ENCODE peak calls at places on chromosomes 3 and 15, in ten cellular contexts. E is GM12865; G is CD4-positive, CD25-positive, alpha-beta regulatory T cell; M is choroid plexus epithelial cell; Q is aorta; I is fibroblast of pulmonary artery; H is BE2C; C is PC-3; B is HCT116; O is IMR-90. Y is an unnamed sample.
A peak's percentile ranks its signal among the peaks of the same experiment; 100 is the strongest.

GRCh38 chr15:51625236-51625635 is 2.7 kb upstream of the DMXL2 start:
- DNase-seq in E (peak; percentile 74), H (peak; percentile 60), I (no peak), G (no peak), M (no peak), B (no peak), O (no peak), C (no peak), Q (no peak), Y (no peak)

GRCh38 chr3:170839518-170840100 is 30.4 kb downstream of the RPL22L1 start:
- DNase-seq in I (no peak), C (peak; percentile 29), Q (no peak), B (no peak), E (no peak), H (no peak), O (peak; percentile 50), M (peak; percentile 23), G (no peak), Y (no peak)

GRCh38 chr15:75745305-75745704 is 32.7 kb upstream of the CSPG4 start:
- DNase-seq in O (no peak), E (no peak), B (no peak), Q (no peak), G (no peak), H (no peak), M (no peak), I (no peak), C (no peak), Y (no peak)

GRCh38 chr3:193701896-193702644 is 109.1 kb downstream of the OPA1 start:
- DNase-seq in B (no peak), C (peak; percentile 12), Q (no peak), E (peak; percentile 41), I (no peak), G (no peak), M (no peak), O (peak; percentile 27), H (no peak), Y (no peak)

GRCh38 chr3:136547293-136547692 is 204.9 kb downstream of the STAG1 start:
- DNase-seq in Q (no peak), H (no peak), O (peak; percentile 55), E (peak; percentile 24), G (peak; percentile 13), C (peak; percentile 16), B (no peak), M (peak; percentile 48), I (peak; percentile 8), Y (no peak)

GRCh38 chr3:186596568-186597287 is 16.1 kb upstream of the AHSG start:
- DNase-seq in I (peak; percentile 44), B (no peak), H (no peak), O (peak; percentile 16), M (peak; percentile 62), G (no peak), Q (no peak), C (no peak), E (no peak), Y (no peak)

GRCh38 chr15:42728975-42729374 is 8.0 kb downstream of the CDAN1 start:
- DNase-seq in I (no peak), G (no peak), Q (no peak), H (no peak), B (no peak), E (no peak), C (no peak), M (no peak), O (no peak), Y (no peak)

GRCh38 chr3:123449092-123449985 is 449 bp upstream of the ADCY5 start:
- DNase-seq in C (no peak), Q (peak; percentile 86), I (peak; percentile 11), G (no peak), O (peak; percentile 10), H (peak; percentile 66), M (peak; percentile 18), B (no peak), E (no peak), Y (no peak)

GRCh38 chr15:28892789-28893610 is 7.2 kb downstream of the APBA2 start:
- DNase-seq in O (peak; percentile 75), E (no peak), I (peak; percentile 21), Q (peak; percentile 36), H (no peak), C (no peak), B (no peak), M (peak; percentile 35), G (no peak), Y (no peak)

GRCh38 chr3:41167722-41168497 is 31.4 kb upstream of the CTNNB1 start:
- DNase-seq in I (no peak), O (no peak), H (no peak), M (no peak), C (no peak), E (peak; percentile 24), B (no peak), Q (no peak), G (peak; percentile 24), Y (no peak)

GRCh38 chr15:60006808-60007346 is 2.8 kb downstream of the FOXB1 start:
- DNase-seq in I (no peak), E (no peak), B (no peak), G (no peak), H (no peak), O (no peak), C (no peak), M (no peak), Q (no peak), Y (no peak)

GRCh38 chr3:129794319-129795201 is 99.0 kb downstream of the TMCC1 start:
- DNase-seq in Q (no peak), C (peak; percentile 92), H (peak; percentile 42), G (peak; percentile 27), M (peak; percentile 38), O (no peak), E (peak; percentile 21), I (peak; percentile 59), B (peak; percentile 88), Y (peak; percentile 89)

GRCh38 chr3:81643721-81644120 is 117.7 kb downstream of the GBE1 start:
- DNase-seq in M (peak; percentile 67), G (no peak), O (peak; percentile 45), C (peak; percentile 58), I (peak; percentile 59), E (peak; percentile 11), H (peak; percentile 15), Q (no peak), B (peak; percentile 4), Y (no peak)

GRCh38 chr3:62007036-62007435 is 366.3 kb downstream of the FEZF2 start:
- DNase-seq in O (peak; percentile 5), B (no peak), C (no peak), E (no peak), I (no peak), Q (no peak), G (no peak), M (no peak), H (no peak), Y (no peak)

GRCh38 chr15:37490707-37491106 is 390.4 kb upstream of the MEIS2 start:
- DNase-seq in I (no peak), E (no peak), G (no peak), M (no peak), H (no peak), B (no peak), O (no peak), C (no peak), Q (peak; percentile 66), Y (peak; percentile 50)

GRCh38 chr3:173191611-173192010 is 50.6 kb upstream of the SPATA16 start:
- DNase-seq in Q (no peak), G (no peak), M (peak; percentile 1), H (no peak), C (peak; percentile 3), I (no peak), B (no peak), O (peak; percentile 0), E (no peak), Y (no peak)

GRCh38 chr3:55482496-55483195 is 4.5 kb downstream of the WNT5A start:
- DNase-seq in I (no peak), E (no peak), O (peak; percentile 79), H (no peak), Q (peak; percentile 71), B (no peak), C (no peak), M (peak; percentile 68), G (no peak), Y (peak; percentile 74)

GRCh38 chr15:49421991-49422390 is 1.1 kb upstream of the FGF7 start:
- DNase-seq in I (peak; percentile 66), E (peak; percentile 70), H (peak; percentile 30), Q (peak; percentile 73), C (peak; percentile 68), G (peak; percentile 67), M (peak; percentile 80), O (peak; percentile 81), B (peak; percentile 54), Y (peak; percentile 29)

GRCh38 chr3:158260392-158260791 is 150.5 kb downstream of the RSRC1 start:
- DNase-seq in Q (no peak), O (no peak), I (no peak), C (no peak), M (no peak), H (no peak), E (no peak), B (no peak), G (no peak), Y (no peak)
- H3K4me3 ChIP-seq in Q (no peak overlapping the region), O (no peak overlapping the region), I (no peak overlapping the region), C (no peak overlapping the region), M (no peak overlapping the region), H (no peak overlapping the region), E (no peak overlapping the region), B (no peak overlapping the region), G (no peak overlapping the region), Y (no peak overlapping the region)

GRCh38 chr3:150544726-150545125 is 1.6 kb downstream of the SERP1 start:
- DNase-seq in B (no peak), Q (no peak), M (peak; percentile 60), I (peak; percentile 30), H (no peak), E (no peak), G (no peak), O (peak; percentile 47), C (peak; percentile 24), Y (no peak)
- H3K4me3 ChIP-seq in B (peak overlapping the region; percentile 94), Q (peak overlapping the region; percentile 90), M (peak overlapping the region; percentile 90), I (peak overlapping the region; percentile 87), H (peak overlapping the region; percentile 77), E (peak overlapping the region; percentile 92), G (peak overlapping the region; percentile 94), O (peak overlapping the region; percentile 90), C (peak overlapping the region; percentile 77), Y (peak overlapping the region; percentile 98)

DNA sequence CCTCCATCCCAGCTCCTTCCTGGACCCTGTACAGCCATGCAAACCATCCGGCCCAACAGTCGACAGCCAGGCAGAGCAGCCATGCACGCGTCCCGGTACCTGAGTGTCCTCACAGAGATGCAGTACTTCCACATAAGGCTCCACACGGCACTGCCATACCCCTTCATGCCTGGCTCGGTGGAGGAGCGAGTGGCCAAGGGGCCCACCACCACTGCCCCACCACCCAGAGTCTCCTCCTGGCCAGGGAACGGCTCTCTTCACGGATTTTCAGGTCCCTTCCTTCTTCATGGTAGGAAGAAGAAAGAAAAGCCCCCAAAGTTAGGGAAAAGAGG is 51.3 kb downstream of the IQSEC1 start:
- DNase-seq in O (no peak), B (no peak), I (no peak), H (no peak), M (no peak), Q (no peak), G (no peak), E (no peak), C (no peak), Y (no peak)
- H3K4me3 ChIP-seq in O (no peak overlapping the region), B (no peak overlapping the region), I (no peak overlapping the region), H (peak overlapping the region; percentile 53), M (no peak overlapping the region), Q (no peak overlapping the region), G (no peak overlapping the region), E (peak overlapping the region; percentile 73), C (no peak overlapping the region), Y (no peak overlapping the region)

DNA sequence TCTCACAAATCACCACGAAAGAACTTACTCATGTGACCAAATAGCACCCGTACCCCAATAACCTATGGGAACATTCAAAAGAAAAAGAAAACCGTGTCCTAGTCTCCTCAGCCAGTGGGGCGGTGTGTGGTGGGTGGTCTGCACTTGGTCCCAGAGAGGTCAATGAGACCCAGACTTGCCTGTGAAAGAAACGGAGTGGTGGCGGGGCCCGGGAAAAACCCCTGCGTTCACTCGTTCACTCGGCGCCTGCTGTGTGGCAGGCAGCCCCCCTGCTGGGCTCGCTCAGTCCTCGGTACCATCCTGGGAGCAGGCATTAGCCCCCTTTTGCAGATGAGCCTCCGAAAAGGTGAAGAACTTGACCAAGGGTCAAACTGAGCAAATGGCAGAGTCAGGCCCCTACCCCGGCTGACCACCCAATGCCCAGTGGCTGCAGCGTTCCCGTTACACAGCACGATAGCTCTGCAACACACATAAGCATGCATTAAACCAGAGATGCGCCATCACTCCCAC is 36.0 kb downstream of the ZDHHC19 start:
- DNase-seq in H (no peak), E (no peak), C (no peak), I (no peak), B (no peak), M (no peak), Q (peak; percentile 46), G (no peak), O (no peak), Y (no peak)
- H3K4me3 ChIP-seq in H (no peak overlapping the region), E (no peak overlapping the region), C (no peak overlapping the region), I (no peak overlapping the region), B (no peak overlapping the region), M (no peak overlapping the region), Q (no peak overlapping the region), G (no peak overlapping the region), O (no peak overlapping the region), Y (no peak overlapping the region)